ENCODE peak calls at places on chromosomes 3 and 15, in eight cellular contexts. One of them, this sample, is unnamed.

GRCh38 chr3:11717768-11718581 is 74.3 kb upstream of the VGLL4 start:
- DNase-seq in heart left ventricle: no peak
- DNase-seq in AG10803: peak; percentile 67
- DNase-seq in esophagus muscularis mucosa: no peak
- DNase-seq in AG04450: no peak
- DNase-seq in cardiac fibroblast: peak; percentile 69
- DNase-seq in body of pancreas: no peak
- DNase-seq in fibroblast of pulmonary artery: peak; percentile 65
- DNase-seq in this sample: no peak

GRCh38 chr3:10996345-10997050 is 4.0 kb downstream of the SLC6A1 start:
- DNase-seq in heart left ventricle: no peak
- DNase-seq in AG10803: no peak
- DNase-seq in esophagus muscularis mucosa: no peak
- DNase-seq in AG04450: no peak
- DNase-seq in cardiac fibroblast: no peak
- DNase-seq in body of pancreas: no peak
- DNase-seq in fibroblast of pulmonary artery: no peak
- DNase-seq in this sample: no peak

GRCh38 chr3:196181127-196181546 is 30.1 kb downstream of the ZDHHC19 start:
- DNase-seq in heart left ventricle: no peak
- DNase-seq in AG10803: no peak
- DNase-seq in esophagus muscularis mucosa: no peak
- DNase-seq in AG04450: no peak
- DNase-seq in cardiac fibroblast: no peak
- DNase-seq in body of pancreas: no peak
- DNase-seq in fibroblast of pulmonary artery: no peak
- DNase-seq in this sample: no peak

GRCh38 chr15:58425185-58425584 is 6.6 kb upstream of the LIPC start:
- DNase-seq in heart left ventricle: no peak
- DNase-seq in AG10803: no peak
- DNase-seq in esophagus muscularis mucosa: no peak
- DNase-seq in AG04450: no peak
- DNase-seq in cardiac fibroblast: no peak
- DNase-seq in body of pancreas: no peak
- DNase-seq in fibroblast of pulmonary artery: no peak
- DNase-seq in this sample: peak; percentile 95

GRCh38 chr3:196501316-196502064 is 2.1 kb downstream of the RNF168 start:
- DNase-seq in heart left ventricle: no peak
- DNase-seq in AG10803: peak; percentile 6
- DNase-seq in esophagus muscularis mucosa: no peak
- DNase-seq in AG04450: no peak
- DNase-seq in cardiac fibroblast: peak; percentile 52
- DNase-seq in body of pancreas: no peak
- DNase-seq in fibroblast of pulmonary artery: peak; percentile 34
- DNase-seq in this sample: no peak

GRCh38 chr15:78243491-78243941 is 9.2 kb upstream of the ACSBG1 start:
- DNase-seq in heart left ventricle: peak; percentile 82
- DNase-seq in AG10803: no peak
- DNase-seq in esophagus muscularis mucosa: no peak
- DNase-seq in AG04450: no peak
- DNase-seq in cardiac fibroblast: peak; percentile 22
- DNase-seq in body of pancreas: peak; percentile 80
- DNase-seq in fibroblast of pulmonary artery: peak; percentile 46
- DNase-seq in this sample: no peak

GRCh38 chr3:64354221-64354620 is 129.0 kb upstream of the PRICKLE2 start:
- DNase-seq in heart left ventricle: no peak
- DNase-seq in AG10803: no peak
- DNase-seq in esophagus muscularis mucosa: peak; percentile 62
- DNase-seq in AG04450: no peak
- DNase-seq in cardiac fibroblast: no peak
- DNase-seq in body of pancreas: no peak
- DNase-seq in fibroblast of pulmonary artery: no peak
- DNase-seq in this sample: no peak

GRCh38 chr3:143309622-143310190 is 190.1 kb downstream of the CHST2 start:
- DNase-seq in heart left ventricle: no peak
- DNase-seq in AG10803: no peak
- DNase-seq in esophagus muscularis mucosa: no peak
- DNase-seq in AG04450: no peak
- DNase-seq in cardiac fibroblast: no peak
- DNase-seq in body of pancreas: no peak
- DNase-seq in fibroblast of pulmonary artery: no peak
- DNase-seq in this sample: no peak

GRCh38 chr3:53243165-53243564 is 12.7 kb downstream of the TKT start:
- DNase-seq in heart left ventricle: no peak
- DNase-seq in AG10803: peak; percentile 85
- DNase-seq in esophagus muscularis mucosa: no peak
- DNase-seq in AG04450: no peak
- DNase-seq in cardiac fibroblast: peak; percentile 69
- DNase-seq in body of pancreas: peak; percentile 63
- DNase-seq in fibroblast of pulmonary artery: peak; percentile 37
- DNase-seq in this sample: no peak
- H3K4me3 ChIP-seq in heart left ventricle: no peak overlapping the region
- H3K4me3 ChIP-seq in AG10803: no peak overlapping the region
- H3K4me3 ChIP-seq in esophagus muscularis mucosa: no peak overlapping the region
- H3K4me3 ChIP-seq in AG04450: no peak overlapping the region
- H3K4me3 ChIP-seq in cardiac fibroblast: no peak overlapping the region
- H3K4me3 ChIP-seq in body of pancreas: no peak overlapping the region
- H3K4me3 ChIP-seq in fibroblast of pulmonary artery: no peak overlapping the region
- H3K4me3 ChIP-seq in this sample: no peak overlapping the region

DNA sequence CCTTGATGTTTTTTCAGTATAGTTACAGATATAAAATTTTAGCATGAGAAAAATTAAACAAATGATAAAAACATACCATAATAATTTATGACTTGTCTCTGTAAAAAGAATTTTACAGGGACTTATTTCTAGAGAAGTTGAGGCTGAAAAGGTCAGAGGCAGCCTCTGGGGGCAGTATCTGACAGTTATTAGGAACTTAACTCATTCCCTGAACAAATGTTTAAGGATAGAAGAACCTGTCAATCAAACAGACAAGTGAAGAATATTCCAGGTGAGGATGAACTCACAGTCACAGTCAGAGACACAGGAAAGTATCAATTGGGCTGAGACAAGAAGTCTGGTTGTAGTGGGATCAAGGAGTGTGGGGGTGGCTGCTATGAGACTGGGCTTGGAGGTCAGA is 7.3 kb downstream of the MYLK start:
- DNase-seq in heart left ventricle: no peak
- DNase-seq in AG10803: no peak
- DNase-seq in esophagus muscularis mucosa: no peak
- DNase-seq in AG04450: no peak
- DNase-seq in cardiac fibroblast: no peak
- DNase-seq in body of pancreas: no peak
- DNase-seq in fibroblast of pulmonary artery: no peak
- DNase-seq in this sample: no peak
- TF ChIP-seq CTCF in heart left ventricle: no peak
- TF ChIP-seq CTCF in AG10803: peak; percentile 21
- TF ChIP-seq CTCF in esophagus muscularis mucosa: no peak
- TF ChIP-seq CTCF in AG04450: peak; percentile 24
- TF ChIP-seq CTCF in cardiac fibroblast: peak; percentile 7
- TF ChIP-seq CTCF in body of pancreas: no peak
- TF ChIP-seq CTCF in fibroblast of pulmonary artery: peak; percentile 15
- TF ChIP-seq CTCF in this sample: peak; percentile 19

DNA sequence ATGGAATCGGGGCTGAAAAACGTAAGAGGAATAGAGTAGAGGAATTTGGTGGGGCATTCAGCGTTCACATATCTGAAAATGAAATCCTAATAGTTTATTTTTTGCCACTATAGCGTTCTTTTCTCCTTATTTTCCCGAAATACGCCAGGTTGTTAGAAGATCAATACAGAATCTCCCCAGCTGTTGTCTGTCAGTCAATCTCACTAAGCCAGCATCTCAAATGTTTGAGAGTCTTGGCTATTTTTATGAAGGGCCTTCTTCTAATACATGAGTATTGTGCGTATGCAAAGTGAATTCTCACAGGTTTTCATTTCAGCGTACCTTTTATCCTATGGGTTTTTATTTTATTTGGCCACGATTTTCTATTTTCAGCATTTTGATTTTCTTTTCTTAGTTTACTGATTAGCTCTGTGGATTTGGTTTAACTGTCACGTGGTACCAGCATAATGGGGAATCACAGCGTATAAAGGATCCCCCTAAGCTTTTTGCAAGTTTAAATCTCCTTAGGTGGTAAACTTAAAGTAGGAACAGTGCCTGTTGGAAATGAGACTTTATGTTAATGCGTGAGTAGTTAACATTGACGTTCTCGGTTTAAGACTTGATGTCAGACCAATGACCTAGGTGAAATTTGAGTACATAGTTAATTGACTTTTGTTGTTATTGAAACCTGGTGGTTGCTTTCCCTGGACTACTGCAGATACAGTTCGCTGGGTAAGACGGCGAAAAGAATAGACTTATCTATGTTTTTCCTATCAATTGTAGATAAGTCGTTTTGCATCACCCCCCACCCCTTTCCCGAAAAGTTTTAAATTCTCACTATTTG is 1.3 kb downstream of the FXR1 start:
- DNase-seq in heart left ventricle: no peak
- DNase-seq in AG10803: peak; percentile 9
- DNase-seq in esophagus muscularis mucosa: no peak
- DNase-seq in AG04450: no peak
- DNase-seq in cardiac fibroblast: no peak
- DNase-seq in body of pancreas: no peak
- DNase-seq in fibroblast of pulmonary artery: peak; percentile 23
- DNase-seq in this sample: no peak
- H3K4me3 ChIP-seq in heart left ventricle: peak overlapping the region; percentile 97
- H3K4me3 ChIP-seq in AG10803: peak overlapping the region; percentile 97
- H3K4me3 ChIP-seq in esophagus muscularis mucosa: peak overlapping the region; percentile 94
- H3K4me3 ChIP-seq in AG04450: peak overlapping the region; percentile 96
- H3K4me3 ChIP-seq in cardiac fibroblast: peak overlapping the region; percentile 66
- H3K4me3 ChIP-seq in body of pancreas: peak overlapping the region; percentile 96
- H3K4me3 ChIP-seq in fibroblast of pulmonary artery: peak overlapping the region; percentile 97
- H3K4me3 ChIP-seq in this sample: peak overlapping the region; percentile 88

GRCh38 chr3:58659051-58659675 is 7.4 kb downstream of the FAM3D start:
- DNase-seq in heart left ventricle: no peak
- DNase-seq in AG10803: peak; percentile 42
- DNase-seq in esophagus muscularis mucosa: no peak
- DNase-seq in AG04450: no peak
- DNase-seq in cardiac fibroblast: peak; percentile 68
- DNase-seq in body of pancreas: peak; percentile 59
- DNase-seq in fibroblast of pulmonary artery: peak; percentile 73
- DNase-seq in this sample: peak; percentile 86
- TF ChIP-seq CTCF in heart left ventricle: peak; percentile 40
- TF ChIP-seq CTCF in AG10803: peak; percentile 49
- TF ChIP-seq CTCF in esophagus muscularis mucosa: no peak
- TF ChIP-seq CTCF in AG04450: peak; percentile 57
- TF ChIP-seq CTCF in cardiac fibroblast: peak; percentile 51
- TF ChIP-seq CTCF in body of pancreas: no peak
- TF ChIP-seq CTCF in fibroblast of pulmonary artery: peak; percentile 61
- TF ChIP-seq CTCF in this sample: peak; percentile 67

GRCh38 chr15:28900892-28901586 is 15.3 kb downstream of the APBA2 start:
- DNase-seq in heart left ventricle: no peak
- DNase-seq in AG10803: no peak
- DNase-seq in esophagus muscularis mucosa: no peak
- DNase-seq in AG04450: no peak
- DNase-seq in cardiac fibroblast: no peak
- DNase-seq in body of pancreas: no peak
- DNase-seq in fibroblast of pulmonary artery: no peak
- DNase-seq in this sample: no peak
- H3K4me3 ChIP-seq in heart left ventricle: no peak overlapping the region
- H3K4me3 ChIP-seq in AG10803: no peak overlapping the region
- H3K4me3 ChIP-seq in esophagus muscularis mucosa: no peak overlapping the region
- H3K4me3 ChIP-seq in AG04450: no peak overlapping the region
- H3K4me3 ChIP-seq in cardiac fibroblast: no peak overlapping the region
- H3K4me3 ChIP-seq in body of pancreas: no peak overlapping the region
- H3K4me3 ChIP-seq in fibroblast of pulmonary artery: no peak overlapping the region
- H3K4me3 ChIP-seq in this sample: no peak overlapping the region

GRCh38 chr15:41806291-41807181 is 21.4 kb upstream of the JMJD7 start:
- DNase-seq in heart left ventricle: no peak
- DNase-seq in AG10803: no peak
- DNase-seq in esophagus muscularis mucosa: no peak
- DNase-seq in AG04450: no peak
- DNase-seq in cardiac fibroblast: no peak
- DNase-seq in body of pancreas: peak; percentile 37
- DNase-seq in fibroblast of pulmonary artery: no peak
- DNase-seq in this sample: no peak
- TF ChIP-seq CTCF in heart left ventricle: peak; percentile 30
- TF ChIP-seq CTCF in AG10803: no peak
- TF ChIP-seq CTCF in esophagus muscularis mucosa: peak; percentile 26
- TF ChIP-seq CTCF in AG04450: no peak
- TF ChIP-seq CTCF in cardiac fibroblast: no peak
- TF ChIP-seq CTCF in body of pancreas: no peak
- TF ChIP-seq CTCF in fibroblast of pulmonary artery: no peak
- TF ChIP-seq CTCF in this sample: peak; percentile 31

GRCh38 chr15:76340802-76341365 is 4.3 kb downstream of the ISL2 start:
- DNase-seq in heart left ventricle: no peak
- DNase-seq in AG10803: no peak
- DNase-seq in esophagus muscularis mucosa: no peak
- DNase-seq in AG04450: no peak
- DNase-seq in cardiac fibroblast: no peak
- DNase-seq in body of pancreas: peak; percentile 49
- DNase-seq in fibroblast of pulmonary artery: no peak
- DNase-seq in this sample: no peak
- H3K4me3 ChIP-seq in heart left ventricle: peak overlapping the region; percentile 30
- H3K4me3 ChIP-seq in AG10803: peak overlapping the region; percentile 57
- H3K4me3 ChIP-seq in esophagus muscularis mucosa: peak overlapping the region; percentile 58
- H3K4me3 ChIP-seq in AG04450: no peak overlapping the region
- H3K4me3 ChIP-seq in cardiac fibroblast: no peak overlapping the region
- H3K4me3 ChIP-seq in body of pancreas: no peak overlapping the region
- H3K4me3 ChIP-seq in fibroblast of pulmonary artery: no peak overlapping the region
- H3K4me3 ChIP-seq in this sample: no peak overlapping the region

This sample was measured in LNCaP clone FGC.